ENCODE peak calls at places on chromosome 17, in ten cellular contexts. D is SHP77; J is psoas muscle; N is cardiac fibroblast; H is CD4-positive, alpha-beta T cell; X is midbrain; F is aorta; A is stimulated activated CD4-positive, alpha-beta T cell treated with anti-CD3 and anti-CD28 coated beads, Interleukin-4, amount 100 ng/mL, for 1 hour; T is mesendoderm; C is endodermal cell. E is an unnamed sample.

GRCh38 chr17:17590883-17591407 is 563 bp downstream of the PEMT start:
- DNase-seq in D (no peak), J (no peak), N (no peak), H (no peak), X (no peak), F (no peak), A (no peak), T (no peak), C (no peak), E (no peak)

GRCh38 chr17:78362232-78362631 is 2.4 kb upstream of the SOCS3 start:
- DNase-seq in D (no peak), J (no peak), N (no peak), H (no peak), X (no peak), F (no peak), A (no peak), T (no peak), C (no peak), E (no peak)

GRCh38 chr17:7383742-7384488 is 3.0 kb downstream of the TNK1 start:
- DNase-seq in D (no peak), J (peak), N (no peak), H (peak), X (no peak), F (peak), A (peak), T (peak), C (peak), E (no peak)

GRCh38 chr17:73635101-73635767 is 9.0 kb downstream of the SDK2 start:
- DNase-seq in D (no peak), J (peak), N (no peak), H (no peak), X (no peak), F (no peak), A (no peak), T (no peak), C (no peak), E (no peak)

GRCh38 chr17:48515925-48516900 is 14.6 kb downstream of the HOXB1 start:
- DNase-seq in D (no peak), J (no peak), N (no peak), H (no peak), X (no peak), F (no peak), A (no peak), T (peak), C (peak), E (no peak)

GRCh38 chr17:78132086-78132676 is 1.6 kb downstream of the TMC8 start:
- DNase-seq in D (no peak), J (peak), N (no peak), H (peak), X (no peak), F (peak), A (peak), T (peak), C (peak), E (no peak)

GRCh38 chr17:4598776-4599504 is 14.6 kb downstream of the SMTNL2 start:
- DNase-seq in D (no peak), J (peak), N (no peak), H (no peak), X (no peak), F (peak), A (no peak), T (no peak), C (peak), E (no peak)

GRCh38 chr17:45135978-45136791 is 698 bp downstream of the ACBD4 start:
- DNase-seq in D (no peak), J (peak), N (no peak), H (no peak), X (no peak), F (no peak), A (no peak), T (no peak), C (no peak), E (no peak)

GRCh38 chr17:78806451-78806850 is 24.4 kb upstream of the CYTH1 start:
- DNase-seq in D (no peak), J (no peak), N (no peak), H (no peak), X (no peak), F (peak), A (no peak), T (peak), C (no peak), E (no peak)

GRCh38 chr17:15279011-15279477 is 13.9 kb upstream of the PMP22 start:
- DNase-seq in D (no peak), J (no peak), N (peak), H (no peak), X (no peak), F (no peak), A (no peak), T (peak), C (no peak), E (no peak)

GRCh38 chr17:43790311-43790940 is 10.2 kb downstream of the CFAP97D1 start:
- DNase-seq in D (peak), J (no peak), N (no peak), H (no peak), X (no peak), F (no peak), A (no peak), T (peak), C (peak), E (peak)

GRCh38 chr17:80632046-80632581 is 87.5 kb downstream of the RPTOR start:
- DNase-seq in D (no peak), J (no peak), N (no peak), H (no peak), X (no peak), F (no peak), A (no peak), T (peak), C (peak), E (no peak)

GRCh38 chr17:41624208-41625101 is at the start of gene KRT17:
- DNase-seq in D (no peak), J (no peak), N (no peak), H (no peak), X (no peak), F (peak), A (no peak), T (peak), C (peak), E (no peak)

GRCh38 chr17:80432350-80432955 is 17.5 kb downstream of the ENDOV start:
- DNase-seq in D (no peak), J (peak), N (no peak), H (no peak), X (no peak), F (peak), A (no peak), T (no peak), C (no peak), E (no peak)

GRCh38 chr17:80959330-80960036 is 32.2 kb upstream of the CHMP6 start:
- DNase-seq in D (no peak), J (peak), N (peak), H (no peak), X (peak), F (peak), A (no peak), T (no peak), C (no peak), E (peak)

GRCh38 chr17:76709077-76709950 is 1.5 kb downstream of the MXRA7 start:
- DNase-seq in D (peak), J (peak), N (peak), H (no peak), X (no peak), F (peak), A (no peak), T (peak), C (peak), E (no peak)

GRCh38 chr17:47164263-47164662 is 24.8 kb downstream of the CDC27 start:
- DNase-seq in D (no peak), J (no peak), N (no peak), H (no peak), X (no peak), F (no peak), A (no peak), T (no peak), C (no peak), E (no peak)

GRCh38 chr17:28716740-28717577 is 709 bp downstream of the RAB34 start:
- DNase-seq in D (no peak), J (peak), N (peak), H (no peak), X (no peak), F (peak), A (peak), T (peak), C (peak), E (no peak)

GRCh38 chr17:13030459-13031305 is 12.9 kb upstream of the ELAC2 start:
- DNase-seq in D (peak), J (no peak), N (peak), H (peak), X (peak), F (no peak), A (peak), T (peak), C (peak), E (peak)

GRCh38 chr17:17508641-17509591 is 12.7 kb upstream of the RASD1 start:
- DNase-seq in D (no peak), J (peak), N (no peak), H (no peak), X (no peak), F (peak), A (no peak), T (no peak), C (no peak), E (no peak)